ENCODE peak calls at places on chromosomes 13 and 19, in ten cellular contexts. P is iris pigment epithelial cell, J is HTR-8/SVneo, V is cerebellum, R is small intestine, K is left cardiac atrium, Y is IMR-90, L is BJ, X is AML-193, H is bronchial epithelial cell. S is an unnamed sample.

GRCh38 chr13:76975863-76976262 is 16.0 kb upstream of the CLN5 start:
- DNase-seq in V (no peak), X (no peak), J (no peak), K (no peak), R (no peak), H (peak; percentile 80), L (no peak), Y (no peak), P (no peak), S (no peak)

GRCh38 chr13:44303681-44304432 is 69.8 kb upstream of the SERP2 start:
- DNase-seq in J (no peak), H (no peak), X (no peak), P (no peak), R (no peak), Y (no peak), V (no peak), L (no peak), K (peak; percentile 69), S (no peak)

GRCh38 chr13:99596180-99596579 is 94.9 kb downstream of the TM9SF2 start:
- DNase-seq in K (no peak), X (no peak), H (no peak), J (no peak), P (no peak), V (no peak), L (no peak), Y (no peak), R (no peak), S (no peak)

GRCh38 chr19:32459199-32459865 is 53.8 kb downstream of the DPY19L3 start:
- DNase-seq in H (no peak), X (no peak), V (no peak), J (no peak), Y (no peak), R (peak; percentile 26), L (no peak), K (no peak), P (no peak), S (no peak)

GRCh38 chr13:26653310-26653709 is 95.8 kb downstream of the WASF3 start:
- DNase-seq in X (no peak), J (no peak), L (no peak), R (no peak), V (no peak), K (no peak), P (peak; percentile 40), H (peak; percentile 42), Y (peak; percentile 74), S (no peak)

GRCh38 chr13:32889986-32890565 is 126.1 kb upstream of the KL start:
- DNase-seq in P (no peak), L (no peak), H (no peak), Y (no peak), K (no peak), J (no peak), X (no peak), V (no peak), R (no peak), S (no peak)

GRCh38 chr19:18167975-18168645 is 5.5 kb upstream of the IFI30 start:
- DNase-seq in K (peak; percentile 53), R (no peak), J (peak; percentile 75), Y (peak; percentile 16), L (no peak), H (no peak), P (no peak), X (peak; percentile 23), V (peak; percentile 67), S (peak; percentile 92)

GRCh38 chr19:38538793-38539528 is 78.8 kb downstream of the MAP4K1 start:
- DNase-seq in R (peak; percentile 62), Y (no peak), P (no peak), X (no peak), J (no peak), L (no peak), V (no peak), K (no peak), H (peak; percentile 15), S (no peak)

GRCh38 chr13:25478186-25478585 is 106.4 kb downstream of the ATP8A2 start:
- DNase-seq in V (no peak), H (peak; percentile 71), L (no peak), Y (no peak), P (no peak), X (no peak), K (no peak), R (no peak), J (no peak), S (no peak)

GRCh38 chr19:30073152-30074000 is 131.3 kb downstream of the URI1 start:
- DNase-seq in Y (no peak), H (no peak), V (no peak), X (no peak), L (no peak), R (no peak), K (no peak), P (no peak), J (no peak), S (no peak)

GRCh38 chr19:58277197-58277596 is 1.6 kb upstream of the ZNF8 start:
- DNase-seq in R (no peak), P (no peak), L (no peak), K (no peak), X (no peak), J (no peak), V (no peak), H (no peak), Y (no peak), S (no peak)